ENCODE peak calls at places on chromosomes 6 and 20, in six cellular contexts. C is WTC11, X is HCT116, N is H1, B is HepG2, M is K562. K is an unnamed sample.

GRCh38 chr20:36493013-36493800 is 48.1 kb upstream of the MYL9 start:
- DNase-seq in C (peak), X (no peak), N (no peak), B (no peak), M (peak), K (no peak)

GRCh38 chr6:48641544-48641943 is 530.5 kb upstream of the PTCHD4 start:
- DNase-seq in C (no peak), X (no peak), N (no peak), B (no peak), M (no peak), K (no peak)

GRCh38 chr20:24328901-24329300 is 140.5 kb upstream of the SYNDIG1 start:
- DNase-seq in C (no peak), X (no peak), N (no peak), B (no peak), M (no peak), K (no peak)

GRCh38 chr6:170443151-170443662 is 109.9 kb downstream of the PSMB1 start:
- DNase-seq in C (no peak), X (no peak), N (no peak), B (no peak), M (no peak), K (no peak)

GRCh38 chr6:35583893-35584688 is 71.4 kb upstream of the TULP1 start:
- DNase-seq in C (peak), X (peak), N (peak), B (peak), M (peak), K (peak)

GRCh38 chr6:134190883-134191282 is 127.0 kb downstream of the SGK1 start:
- DNase-seq in C (no peak), X (no peak), N (no peak), B (no peak), M (no peak), K (no peak)

GRCh38 chr6:28868873-28869272 is 54.9 kb downstream of the TRIM27 start:
- DNase-seq in C (no peak), X (no peak), N (no peak), B (no peak), M (no peak), K (no peak)

GRCh38 chr6:33203443-33204164 is 851 bp upstream of the HSD17B8 start:
- DNase-seq in C (no peak), X (no peak), N (no peak), B (no peak), M (no peak), K (no peak)

GRCh38 chr20:60512436-60512835 is 554.2 kb downstream of the CDH26 start:
- DNase-seq in C (no peak), X (no peak), N (peak), B (peak), M (no peak), K (no peak)

GRCh38 chr20:3406481-3407425 is 716 bp downstream of the DNAAF9 start:
- DNase-seq in C (peak), X (no peak), N (no peak), B (peak), M (peak), K (no peak)

GRCh38 chr20:1632228-1632577 is 12.4 kb upstream of the SIRPB1 start:
- DNase-seq in C (no peak), X (no peak), N (no peak), B (no peak), M (no peak), K (no peak)

GRCh38 chr20:8527998-8528397 is 395.9 kb downstream of the PLCB1 start:
- DNase-seq in C (no peak), X (no peak), N (no peak), B (no peak), M (no peak), K (peak)

GRCh38 chr6:44722736-44723135 is 335.2 kb downstream of the CDC5L start:
- DNase-seq in C (no peak), X (no peak), N (no peak), B (no peak), M (no peak), K (no peak)

GRCh38 chr20:10469599-10469998 is 34.5 kb downstream of the SLX4IP start:
- DNase-seq in C (no peak), X (peak), N (peak), B (peak), M (peak), K (no peak)

GRCh38 chr6:111478749-111479148 is 4.3 kb downstream of the REV3L start:
- DNase-seq in C (no peak), X (peak), N (no peak), B (peak), M (no peak), K (peak)

GRCh38 chr6:18491303-18492090 is 104.3 kb downstream of the RNF144B start:
- DNase-seq in C (no peak), X (no peak), N (no peak), B (no peak), M (no peak), K (no peak)

GRCh38 chr6:122207061-122207460 is 192.4 kb upstream of the HSF2 start:
- DNase-seq in C (no peak), X (no peak), N (no peak), B (no peak), M (no peak), K (no peak)

GRCh38 chr20:3340443-3340842 is 67.0 kb downstream of the DNAAF9 start:
- DNase-seq in C (no peak), X (no peak), N (no peak), B (no peak), M (no peak), K (no peak)

GRCh38 chr6:137731960-137732616 is 135.0 kb upstream of the TNFAIP3 start:
- DNase-seq in C (no peak), X (no peak), N (no peak), B (peak), M (no peak), K (no peak)

GRCh38 chr6:158625881-158626305 is 18.6 kb downstream of the DYNLT1 start:
- DNase-seq in C (no peak), X (no peak), N (no peak), B (no peak), M (no peak), K (no peak)

GRCh38 chr6:27795697-27796494 is 116.3 kb downstream of the OR2B2 start:
- DNase-seq in C (no peak), X (peak), N (no peak), B (peak), M (peak), K (peak)

GRCh38 chr6:39114395-39114706 is 635 bp downstream of the SAYSD1 start:
- DNase-seq in C (no peak), X (no peak), N (no peak), B (no peak), M (no peak), K (no peak)

GRCh38 chr6:8043221-8043620 is 21.0 kb downstream of the BLOC1S5 start:
- DNase-seq in C (no peak), X (no peak), N (no peak), B (no peak), M (no peak), K (no peak)

GRCh38 chr6:107870379-107870778 is 46.3 kb upstream of the SCML4 start:
- DNase-seq in C (no peak), X (no peak), N (no peak), B (no peak), M (no peak), K (no peak)

GRCh38 chr20:41275181-41275793 is 42.2 kb downstream of the ZHX3 start:
- DNase-seq in C (no peak), X (no peak), N (no peak), B (no peak), M (no peak), K (no peak)

GRCh38 chr6:83815631-83816030 is 37.5 kb upstream of the RIPPLY2 start:
- DNase-seq in C (no peak), X (no peak), N (no peak), B (no peak), M (no peak), K (no peak)

GRCh38 chr6:68634503-68635411 is at the start of gene ADGRB3:
- DNase-seq in C (peak), X (no peak), N (no peak), B (peak), M (peak), K (no peak)

GRCh38 chr6:119575721-119576120 is 226.2 kb upstream of the MAN1A1 start:
- DNase-seq in C (no peak), X (no peak), N (no peak), B (no peak), M (no peak), K (no peak)

GRCh38 chr6:11325431-11325830 is 93.0 kb upstream of the NEDD9 start:
- DNase-seq in C (no peak), X (no peak), N (no peak), B (no peak), M (no peak), K (no peak)

GRCh38 chr6:137415127-137415833 is 78.9 kb downstream of the OLIG3 start:
- DNase-seq in C (peak), X (peak), N (no peak), B (peak), M (no peak), K (no peak)

GRCh38 chr20:20410678-20411077 is 42.8 kb downstream of the INSM1 start:
- DNase-seq in C (peak), X (no peak), N (peak), B (no peak), M (no peak), K (no peak)

GRCh38 chr6:157268835-157269234 is 54.5 kb downstream of the TMEM242 start:
- DNase-seq in C (no peak), X (no peak), N (no peak), B (no peak), M (no peak), K (no peak)

GRCh38 chr6:71125216-71125615 is 163.4 kb upstream of the OGFRL1 start:
- DNase-seq in C (no peak), X (no peak), N (no peak), B (no peak), M (no peak), K (no peak)

GRCh38 chr6:145898376-145898775 is 65.8 kb downstream of the SHPRH start:
- DNase-seq in C (no peak), X (no peak), N (no peak), B (no peak), M (no peak), K (no peak)

GRCh38 chr6:87588756-87589407 is 905 bp downstream of the RARS2 start:
- DNase-seq in C (no peak), X (no peak), N (no peak), B (no peak), M (no peak), K (no peak)

DNA sequence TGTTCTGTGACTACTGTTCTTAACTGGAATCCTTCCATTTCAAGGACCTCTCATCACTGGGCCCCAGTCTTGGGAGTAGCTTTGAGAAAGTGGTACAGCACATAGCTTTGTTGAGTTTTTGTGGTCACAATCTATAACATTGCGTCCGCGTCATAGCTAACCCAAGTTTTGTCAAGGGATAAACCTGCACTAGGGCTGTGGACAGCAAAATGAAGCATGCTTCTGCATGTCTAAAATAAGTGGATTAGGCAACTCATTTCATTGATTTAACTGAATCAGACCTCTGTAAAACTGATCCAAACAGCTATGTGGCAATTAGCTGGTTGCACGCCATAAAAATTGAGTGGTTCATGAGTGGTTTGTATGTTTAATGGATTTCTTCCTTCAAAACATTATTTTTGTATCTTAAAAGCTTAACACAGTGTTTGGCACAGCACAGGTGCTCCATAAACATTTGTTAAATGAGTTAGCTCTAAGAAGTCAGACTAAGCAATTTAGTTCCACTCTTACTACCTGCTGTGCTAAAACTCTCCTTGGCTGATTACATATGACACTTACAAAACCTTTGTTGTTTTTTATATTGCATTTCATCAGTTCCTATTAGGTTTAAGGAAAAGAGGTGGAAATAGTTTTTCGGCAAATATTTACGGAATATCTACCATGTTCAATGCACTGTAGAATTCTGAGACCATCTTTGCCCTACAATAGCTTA is 160.3 kb upstream of the ATXN1 start:
- DNase-seq in C (no peak), X (no peak), N (no peak), B (no peak), M (no peak), K (no peak)
- TF ChIP-seq ATF3 in C (no peak), X (no peak), N (no peak), B (no peak), M (no peak), K (no peak)

DNA sequence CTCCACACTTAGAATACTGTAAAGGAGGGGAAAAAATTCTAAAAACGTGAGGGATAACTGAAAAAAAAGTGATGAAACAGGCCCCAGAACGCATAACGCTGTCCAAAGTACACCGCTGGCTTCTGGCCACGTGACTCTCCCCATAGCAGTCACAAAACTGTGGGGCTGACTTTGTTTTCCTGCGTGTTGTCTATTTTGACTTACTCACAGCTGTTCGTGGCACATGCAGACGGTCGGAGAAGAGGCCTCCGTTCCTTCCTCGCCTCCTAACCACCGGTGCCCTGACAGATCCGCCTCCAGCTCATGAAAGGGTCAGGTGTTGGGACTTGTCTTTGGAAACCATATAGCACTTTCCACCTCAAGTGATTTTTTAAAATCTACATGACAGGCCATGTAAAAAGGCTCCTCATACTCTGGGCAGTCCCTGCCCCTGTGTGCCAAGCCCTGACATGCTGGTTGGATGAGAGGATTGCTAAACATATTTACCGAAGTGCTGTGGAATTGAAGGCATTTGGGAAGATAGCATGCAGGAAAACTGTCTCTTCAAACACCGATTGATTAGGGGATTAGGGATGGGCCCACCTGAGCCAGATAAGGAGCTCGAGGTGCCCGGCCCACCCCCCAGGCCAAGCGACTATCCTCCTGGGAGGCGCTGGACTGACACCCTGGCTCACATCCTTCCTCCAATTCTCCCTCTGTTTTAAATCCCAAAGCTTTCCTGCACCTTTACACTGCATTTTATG is 54.8 kb downstream of the DACT2 start:
- DNase-seq in C (no peak), X (no peak), N (no peak), B (peak), M (no peak), K (no peak)
- TF ChIP-seq ATF3 in C (no peak), X (no peak), N (no peak), B (peak), M (no peak), K (no peak)

DNA sequence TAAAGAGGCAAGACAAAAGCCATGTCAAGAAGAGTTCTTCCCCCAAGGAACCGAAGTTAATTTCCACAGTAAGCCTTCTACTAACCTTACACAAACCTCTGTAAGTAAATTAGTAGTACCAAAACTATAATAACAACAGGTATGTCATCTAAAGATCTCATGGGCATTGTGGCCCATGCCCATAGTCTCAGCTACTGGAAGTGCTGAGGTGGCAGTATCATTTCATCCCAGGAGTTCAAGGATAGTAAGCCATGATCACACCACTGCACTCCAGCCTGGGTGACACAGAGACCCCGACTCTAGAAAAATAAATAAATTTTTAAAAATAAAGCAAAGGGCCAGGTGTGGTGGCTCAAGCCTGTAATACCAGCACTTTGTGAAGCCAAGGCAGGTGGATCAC is 29.2 kb downstream of the MDN1 start:
- DNase-seq in C (no peak), X (no peak), N (no peak), B (no peak), M (no peak), K (no peak)
- TF ChIP-seq ATF3 in C (no peak), X (no peak), N (no peak), B (no peak), M (no peak), K (no peak)

DNA sequence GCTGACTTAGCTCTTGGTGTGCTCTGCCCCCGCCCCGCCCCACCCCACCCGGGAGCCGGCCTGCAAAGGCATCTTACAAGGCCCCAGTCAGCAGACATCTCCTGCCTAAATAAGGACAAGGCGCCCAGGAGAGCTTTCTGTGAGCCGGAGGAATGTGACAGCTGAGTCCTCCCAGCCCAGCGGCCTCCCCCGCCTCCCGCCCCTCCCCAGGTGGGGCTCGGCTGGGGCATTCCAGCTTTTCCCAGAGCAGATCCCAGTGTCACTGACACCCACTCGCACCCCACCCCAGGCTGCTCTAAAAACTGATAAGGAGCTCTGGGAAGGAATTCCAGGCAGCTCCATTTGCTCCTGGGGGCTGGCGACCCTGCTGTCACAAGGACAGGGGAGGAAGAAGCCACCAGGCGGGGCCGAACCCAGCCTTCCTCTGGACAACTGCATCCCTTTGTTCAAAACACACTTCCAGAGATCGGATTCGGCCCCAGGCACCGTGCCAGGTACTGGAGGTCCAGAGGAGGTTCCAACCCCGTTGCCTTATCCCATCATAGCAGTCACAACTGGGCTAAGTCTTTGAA is 49.7 kb downstream of the JPH2 start:
- DNase-seq in C (peak), X (no peak), N (peak), B (no peak), M (no peak), K (no peak)
- TF ChIP-seq ATF3 in C (no peak), X (no peak), N (no peak), B (no peak), M (no peak), K (no peak)

GRCh38 chr20:17750722-17751045 is 50.9 kb downstream of the BANF2 start:
- DNase-seq in C (no peak), X (no peak), N (no peak), B (no peak), M (no peak), K (no peak)
- TF ChIP-seq ATF3 in C (no peak), X (no peak), N (no peak), B (no peak), M (no peak), K (no peak)

DNA sequence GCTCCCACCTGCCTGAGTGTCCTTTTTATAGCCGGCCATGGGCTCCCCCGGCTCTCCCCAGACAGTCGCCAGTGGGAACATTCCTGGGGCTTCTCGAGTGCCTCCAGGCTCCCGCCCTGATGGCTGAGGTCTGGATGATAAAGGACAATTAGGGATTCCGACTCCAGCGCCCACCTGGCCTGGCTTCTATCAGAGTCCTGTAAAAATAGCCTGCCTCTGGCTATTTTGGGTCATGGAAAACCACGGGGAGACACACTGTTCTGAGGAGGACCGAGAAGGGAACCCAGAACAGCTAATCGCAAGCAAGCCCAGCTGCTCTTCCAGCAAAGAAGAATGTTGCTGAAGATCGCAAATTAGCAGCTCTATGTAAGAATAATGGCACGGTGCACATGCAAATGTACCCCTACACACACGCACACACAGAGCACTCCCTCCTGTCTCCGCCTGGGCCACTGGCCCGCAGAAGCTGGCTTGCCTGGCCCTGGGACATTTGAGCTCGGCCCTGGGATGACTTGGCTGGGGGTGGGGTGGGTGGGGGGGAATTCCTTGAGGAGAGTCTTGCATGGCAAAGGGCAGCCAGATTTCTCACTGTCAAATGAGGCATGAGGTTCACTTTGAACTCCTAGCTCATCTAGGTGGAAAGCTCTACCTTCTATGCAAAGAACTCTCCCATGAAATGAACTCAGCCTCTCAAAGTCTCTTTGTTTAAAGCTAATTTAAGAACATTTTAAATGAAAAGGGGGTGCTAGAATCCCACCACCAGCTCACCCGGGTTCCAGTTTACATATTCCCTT is 55.3 kb downstream of the CTCFL start:
- DNase-seq in C (no peak), X (no peak), N (no peak), B (no peak), M (no peak), K (no peak)
- TF ChIP-seq ATF3 in C (no peak), X (no peak), N (no peak), B (no peak), M (no peak), K (no peak)